ENCODE peak calls at places on chromosomes 13 and 19, in four cellular contexts. One of them, this sample, is unnamed.

GRCh38 chr13:33150662-33151061 is 134.4 kb downstream of the KL start:
- DNase-seq in H1: no peak
- DNase-seq in HepG2: no peak
- DNase-seq in K562: no peak
- DNase-seq in this sample: no peak

GRCh38 chr13:25069911-25070310 is 26.0 kb upstream of the PABPC3 start:
- DNase-seq in H1: no peak
- DNase-seq in HepG2: no peak
- DNase-seq in K562: no peak
- DNase-seq in this sample: no peak

GRCh38 chr19:4524808-4525562 is 6.7 kb upstream of the PLIN4 start:
- DNase-seq in H1: no peak
- DNase-seq in HepG2: no peak
- DNase-seq in K562: peak; percentile 76
- DNase-seq in this sample: peak; percentile 8

GRCh38 chr19:37683520-37683919 is 28.3 kb upstream of the ZFP30 start:
- DNase-seq in K562: no peak
- DNase-seq in HepG2: no peak
- DNase-seq in H1: no peak
- DNase-seq in this sample: no peak

GRCh38 chr13:95403349-95404140 is 102.3 kb upstream of the ABCC4 start:
- DNase-seq in HepG2: no peak
- DNase-seq in K562: no peak
- DNase-seq in H1: peak; percentile 36
- DNase-seq in this sample: no peak

GRCh38 chr13:47875206-47875605 is 125.9 kb downstream of the SUCLA2 start:
- DNase-seq in HepG2: no peak
- DNase-seq in K562: no peak
- DNase-seq in H1: no peak
- DNase-seq in this sample: no peak

GRCh38 chr13:104111031-104111430 is 1044.8 kb upstream of the SLC10A2 start:
- DNase-seq in K562: no peak
- DNase-seq in HepG2: no peak
- DNase-seq in H1: no peak
- DNase-seq in this sample: no peak

GRCh38 chr19:50461066-50461875 is 15.0 kb upstream of the EMC10 start:
- DNase-seq in H1: no peak
- DNase-seq in K562: peak; percentile 88
- DNase-seq in HepG2: peak; percentile 71
- DNase-seq in this sample: peak; percentile 48

GRCh38 chr19:42199440-42200115 is 17.9 kb downstream of the DEDD2 start:
- DNase-seq in K562: peak; percentile 92
- DNase-seq in HepG2: no peak
- DNase-seq in H1: no peak
- DNase-seq in this sample: no peak

GRCh38 chr13:39612023-39612637 is 9.1 kb upstream of the LHFPL6 start:
- DNase-seq in H1: no peak
- DNase-seq in K562: peak; percentile 13
- DNase-seq in HepG2: peak; percentile 58
- DNase-seq in this sample: peak; percentile 46

GRCh38 chr13:104143760-104144406 is 1077.7 kb upstream of the SLC10A2 start:
- DNase-seq in H1: no peak
- DNase-seq in K562: no peak
- DNase-seq in HepG2: no peak
- DNase-seq in this sample: no peak

GRCh38 chr19:49862411-49863253 is 4.7 kb downstream of the PNKP start:
- DNase-seq in HepG2: peak; percentile 31
- DNase-seq in H1: peak; percentile 62
- DNase-seq in K562: peak; percentile 74
- DNase-seq in this sample: no peak

GRCh38 chr13:23433171-23434153 is at the start of gene SACS:
- DNase-seq in K562: no peak
- DNase-seq in HepG2: no peak
- DNase-seq in H1: peak; percentile 21
- DNase-seq in this sample: no peak

GRCh38 chr13:67086260-67086659 is 143.9 kb downstream of the PCDH9 start:
- DNase-seq in H1: no peak
- DNase-seq in HepG2: no peak
- DNase-seq in K562: no peak
- DNase-seq in this sample: no peak

GRCh38 chr19:50510121-50510670 is 795 bp downstream of the JOSD2 start:
- DNase-seq in K562: no peak
- DNase-seq in HepG2: no peak
- DNase-seq in H1: no peak
- DNase-seq in this sample: no peak

GRCh38 chr13:110305544-110305943 is 1.4 kb downstream of the COL4A1 start:
- DNase-seq in K562: no peak
- DNase-seq in H1: no peak
- DNase-seq in HepG2: no peak
- DNase-seq in this sample: no peak

GRCh38 chr13:51805313-51805712 is 1.4 kb upstream of the DHRS12 start:
- DNase-seq in HepG2: no peak
- DNase-seq in K562: no peak
- DNase-seq in H1: no peak
- DNase-seq in this sample: no peak

GRCh38 chr19:48873476-48874308 is 1.5 kb downstream of the PPP1R15A start:
- DNase-seq in K562: peak; percentile 97
- DNase-seq in HepG2: no peak
- DNase-seq in H1: no peak
- DNase-seq in this sample: no peak

GRCh38 chr13:73341748-73342147 is 282.9 kb downstream of the KLF5 start:
- DNase-seq in K562: no peak
- DNase-seq in HepG2: no peak
- DNase-seq in H1: no peak
- DNase-seq in this sample: no peak

GRCh38 chr19:28862238-28862637 is 350.7 kb downstream of the UQCRFS1 start:
- DNase-seq in K562: peak; percentile 12
- DNase-seq in HepG2: no peak
- DNase-seq in H1: no peak
- DNase-seq in this sample: no peak

GRCh38 chr13:49561064-49561410 is 24.3 kb downstream of the RCBTB1 start:
- DNase-seq in HepG2: peak; percentile 23
- DNase-seq in K562: no peak
- DNase-seq in H1: no peak
- DNase-seq in this sample: no peak

GRCh38 chr13:65456150-65456912 is 1773.8 kb downstream of the PCDH9 start:
- DNase-seq in K562: no peak
- DNase-seq in HepG2: no peak
- DNase-seq in H1: no peak
- DNase-seq in this sample: no peak

GRCh38 chr19:57642396-57643046 is 9.6 kb downstream of the ZNF211 start:
- DNase-seq in H1: no peak
- DNase-seq in K562: no peak
- DNase-seq in HepG2: no peak
- DNase-seq in this sample: no peak

GRCh38 chr13:93146584-93147292 is 79.9 kb upstream of the GPC6 start:
- DNase-seq in K562: no peak
- DNase-seq in H1: no peak
- DNase-seq in HepG2: no peak
- DNase-seq in this sample: no peak

GRCh38 chr13:48449656-48450055 is 36.7 kb upstream of the LPAR6 start:
- DNase-seq in H1: no peak
- DNase-seq in K562: no peak
- DNase-seq in HepG2: no peak
- DNase-seq in this sample: no peak

GRCh38 chr13:111269508-111269907 is 50.9 kb upstream of the TEX29 start:
- DNase-seq in K562: no peak
- DNase-seq in HepG2: no peak
- DNase-seq in H1: no peak
- DNase-seq in this sample: no peak

GRCh38 chr13:70792121-70792520 is 683.9 kb upstream of the KLHL1 start:
- DNase-seq in H1: no peak
- DNase-seq in K562: no peak
- DNase-seq in HepG2: peak; percentile 5
- DNase-seq in this sample: no peak

GRCh38 chr13:33497146-33497845 is 211.7 kb upstream of the STARD13 start:
- DNase-seq in H1: no peak
- DNase-seq in HepG2: no peak
- DNase-seq in K562: no peak
- DNase-seq in this sample: no peak

GRCh38 chr13:24146961-24147569 is 13.5 kb upstream of the SPATA13 start:
- DNase-seq in K562: no peak
- DNase-seq in HepG2: no peak
- DNase-seq in H1: no peak
- DNase-seq in this sample: no peak

GRCh38 chr19:1774999-1775772 is 21.9 kb downstream of the ONECUT3 start:
- DNase-seq in HepG2: no peak
- DNase-seq in K562: peak; percentile 84
- DNase-seq in H1: peak; percentile 72
- DNase-seq in this sample: no peak

GRCh38 chr13:96460571-96460970 is 370.7 kb downstream of the HS6ST3 start:
- DNase-seq in HepG2: no peak
- DNase-seq in K562: no peak
- DNase-seq in H1: no peak
- DNase-seq in this sample: no peak

GRCh38 chr13:51998723-51999471 is 12.4 kb downstream of the ATP7B start:
- DNase-seq in H1: no peak
- DNase-seq in K562: no peak
- DNase-seq in HepG2: peak; percentile 77
- DNase-seq in this sample: no peak

GRCh38 chr19:46944918-46945628 is 74.6 kb upstream of the NPAS1 start:
- DNase-seq in H1: no peak
- DNase-seq in HepG2: no peak
- DNase-seq in K562: no peak
- DNase-seq in this sample: no peak

GRCh38 chr13:44938854-44939253 is 50.4 kb downstream of the NUFIP1 start:
- DNase-seq in K562: no peak
- DNase-seq in H1: no peak
- DNase-seq in HepG2: no peak
- DNase-seq in this sample: no peak

GRCh38 chr19:19372656-19373416 is 32.6 kb upstream of the GATAD2A start:
- DNase-seq in HepG2: peak; percentile 90
- DNase-seq in K562: peak; percentile 75
- DNase-seq in H1: no peak
- DNase-seq in this sample: peak; percentile 50

GRCh38 chr13:39148513-39148961 is 110.3 kb downstream of the NHLRC3 start:
- DNase-seq in HepG2: no peak
- DNase-seq in K562: no peak
- DNase-seq in H1: no peak
- DNase-seq in this sample: no peak

GRCh38 chr19:33100894-33101644 is 20.1 kb downstream of the GPATCH1 start:
- DNase-seq in K562: peak; percentile 75
- DNase-seq in H1: no peak
- DNase-seq in HepG2: peak; percentile 97
- DNase-seq in this sample: no peak

GRCh38 chr19:32336259-32337111 is 8.9 kb upstream of the ZNF507 start:
- DNase-seq in HepG2: peak; percentile 85
- DNase-seq in K562: no peak
- DNase-seq in H1: no peak
- DNase-seq in this sample: no peak

DNA sequence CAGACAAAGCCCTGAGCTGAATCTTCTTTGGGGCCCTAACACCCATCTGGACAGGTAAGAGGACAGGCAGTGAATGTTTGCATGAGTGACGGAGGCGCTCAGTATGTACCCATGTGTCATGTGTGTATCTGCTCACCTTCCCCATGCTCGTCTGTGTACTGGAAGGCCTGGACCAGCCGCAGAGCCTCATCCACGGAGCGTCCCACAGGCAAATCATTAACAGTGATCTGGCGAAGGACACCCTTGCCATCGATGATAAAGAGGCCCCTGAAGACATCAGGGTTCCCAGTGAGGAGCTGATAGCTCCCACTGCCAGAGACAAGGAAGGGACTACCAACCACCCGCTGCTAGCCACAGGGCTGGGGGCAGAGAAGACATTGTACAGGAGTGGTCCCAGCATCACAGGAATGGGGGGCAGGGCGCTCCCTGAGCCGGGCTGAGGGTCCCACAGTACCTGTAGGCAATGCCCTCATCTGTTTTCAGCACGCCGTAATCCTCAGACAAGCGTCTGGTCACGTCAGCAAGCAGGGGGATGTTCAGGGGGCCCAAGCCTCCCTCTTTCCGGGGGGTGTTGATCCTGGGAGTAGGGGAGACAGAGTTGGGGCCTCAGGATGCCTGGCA is 1.8 kb downstream of the PRDX2 start:
- DNase-seq in H1: no peak
- DNase-seq in K562: no peak
- DNase-seq in HepG2: no peak
- DNase-seq in this sample: no peak
- H3K27ac ChIP-seq in H1: no peak overlapping the region
- H3K27ac ChIP-seq in K562: peak overlapping the region; percentile 90
- H3K27ac ChIP-seq in HepG2: no peak overlapping the region
- H3K27ac ChIP-seq in this sample: peak overlapping the region; percentile 86

GRCh38 chr13:55615080-55615479 is 1525.6 kb upstream of the PRR20A start:
- DNase-seq in H1: no peak
- DNase-seq in HepG2: no peak
- DNase-seq in K562: no peak
- DNase-seq in this sample: no peak
- TF ChIP-seq ZNF274 in H1: no peak
- TF ChIP-seq ZNF274 in HepG2: no peak
- TF ChIP-seq ZNF274 in K562: no peak
- TF ChIP-seq ZNF274 in this sample: no peak

DNA sequence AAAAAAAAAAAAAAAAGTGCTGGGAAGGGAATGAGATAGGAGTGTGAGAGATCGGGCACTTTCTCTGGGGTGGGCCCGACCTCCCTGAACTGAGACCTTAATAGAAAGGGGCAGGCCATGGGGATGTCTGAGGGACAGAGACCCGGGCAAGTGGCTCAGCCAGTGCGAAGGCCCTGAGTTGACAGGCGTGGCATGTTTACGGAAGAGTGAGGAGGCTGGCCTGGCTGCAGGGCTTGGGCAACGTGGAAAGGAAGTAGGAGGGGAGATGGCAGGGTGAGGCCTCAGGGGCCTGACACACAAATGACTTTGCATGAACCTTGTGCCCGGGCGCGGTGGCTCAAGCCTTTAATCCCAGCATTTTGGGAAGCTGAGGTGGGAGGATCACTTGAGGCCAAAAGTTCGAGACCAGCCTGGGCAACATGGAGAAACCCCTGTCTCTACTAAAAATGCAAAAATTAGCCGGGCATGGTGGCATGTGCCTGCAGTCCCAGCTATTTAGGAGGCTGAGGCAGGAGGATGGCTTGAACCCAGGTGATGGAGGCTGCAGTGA is 13.9 kb downstream of the FCHO1 start:
- DNase-seq in K562: no peak
- DNase-seq in H1: no peak
- DNase-seq in HepG2: peak; percentile 88
- DNase-seq in this sample: no peak
- H3K27ac ChIP-seq in K562: no peak overlapping the region
- H3K27ac ChIP-seq in H1: no peak overlapping the region
- H3K27ac ChIP-seq in HepG2: peak overlapping the region; percentile 65
- H3K27ac ChIP-seq in this sample: peak overlapping the region; percentile 29

GRCh38 chr13:75566658-75567057 is 17.1 kb downstream of the UCHL3 start:
- DNase-seq in K562: no peak
- DNase-seq in HepG2: peak; percentile 31
- DNase-seq in H1: no peak
- DNase-seq in this sample: no peak
- TF ChIP-seq ZNF274 in K562: no peak
- TF ChIP-seq ZNF274 in HepG2: no peak
- TF ChIP-seq ZNF274 in H1: no peak
- TF ChIP-seq ZNF274 in this sample: no peak